ENCODE peak calls at places on chromosomes 6 and 20, in five cellular contexts. B is stimulated activated CD8-positive, alpha-beta memory T cell treated with anti-CD3 and anti-CD28 coated beads, Interleukin-15, amount 100 ng/mL, for 1 hour; Q is NAMALWA; W is activated CD8-positive, alpha-beta memory T cell treated with anti-CD3 and anti-CD28 coated beads for 48 hours; K is left cardiac atrium. J is an unnamed sample.

GRCh38 chr6:17803409-17803808 is 96.7 kb upstream of the NUP153 start:
- DNase-seq in B (no peak), W (no peak), K (no peak), Q (no peak), J (no peak)

GRCh38 chr20:48818481-48818987 is 9.3 kb downstream of the PREX1 start:
- DNase-seq in W (no peak), Q (no peak), B (no peak), K (no peak), J (no peak)

GRCh38 chr20:32600681-32601237 is 15.6 kb upstream of the NOL4L start:
- DNase-seq in B (no peak), K (no peak), Q (no peak), W (no peak), J (no peak)

GRCh38 chr6:149934249-149935156 is 7.3 kb upstream of the ULBP2 start:
- DNase-seq in B (peak; percentile 56), Q (peak; percentile 89), K (peak; percentile 54), W (peak; percentile 46), J (peak; percentile 55)

GRCh38 chr20:50790651-50791277 is 4.1 kb upstream of the BCAS4 start:
- DNase-seq in K (peak; percentile 91), Q (peak; percentile 84), W (peak; percentile 57), B (peak; percentile 59), J (peak; percentile 92)

GRCh38 chr20:44660506-44660905 is 9.0 kb upstream of the ADA start:
- DNase-seq in W (no peak), Q (no peak), K (no peak), B (no peak), J (no peak)

GRCh38 chr20:46851746-46852145 is 42.9 kb upstream of the EYA2 start:
- DNase-seq in Q (no peak), B (no peak), K (no peak), W (no peak), J (no peak)

GRCh38 chr6:166346995-166347394 is 4.7 kb upstream of the SFT2D1 start:
- DNase-seq in B (no peak), W (no peak), K (no peak), Q (no peak), J (no peak)

GRCh38 chr20:32966881-32967781 is 37.1 kb downstream of the SUN5 start:
- DNase-seq in Q (no peak), K (no peak), B (no peak), W (no peak), J (peak; percentile 10)

GRCh38 chr20:15740046-15740775 is 833.0 kb downstream of the KIF16B start:
- DNase-seq in Q (no peak), W (no peak), B (no peak), K (no peak), J (no peak)

GRCh38 chr6:36829919-36830544 is 9.2 kb downstream of the CPNE5 start:
- DNase-seq in K (peak; percentile 81), W (no peak), B (no peak), Q (no peak), J (no peak)

GRCh38 chr20:53974785-53975555 is 95.4 kb downstream of the BCAS1 start:
- DNase-seq in Q (no peak), B (no peak), W (no peak), K (no peak), J (no peak)

GRCh38 chr20:62611794-62612193 is 30.5 kb upstream of the SLCO4A1 start:
- DNase-seq in W (no peak), K (no peak), B (no peak), Q (no peak), J (no peak)

GRCh38 chr20:33654680-33655161 is 7.4 kb upstream of the C20orf144 start:
- DNase-seq in K (no peak), W (no peak), Q (no peak), B (no peak), J (no peak)

GRCh38 chr20:3377644-3378043 is 29.8 kb downstream of the DNAAF9 start:
- DNase-seq in K (no peak), W (no peak), Q (no peak), B (no peak), J (no peak)

GRCh38 chr6:169724554-169725269 is 412 bp upstream of the PHF10 start:
- DNase-seq in W (peak; percentile 44), Q (peak; percentile 78), K (peak; percentile 54), B (peak; percentile 30), J (peak; percentile 72)

GRCh38 chr6:9496837-9497236 is 918.0 kb downstream of the TFAP2A start:
- DNase-seq in B (no peak), Q (no peak), W (no peak), K (no peak), J (no peak)

J was measured in WTC11.